ENCODE peak calls at places on chromosomes 7 and 10, in ten cellular contexts. One of them, this sample, is unnamed.

GRCh38 chr10:44004913-44005787 is 356.5 kb upstream of the ZNF32 start:
- DNase-seq in natural killer cell treated with Interleukin-12 subunit alpha and Interleukin-12 subunit beta and Interleukin-15 and Interleukin-18, amount 100 ng/mL, for 72 hours: no peak
- DNase-seq in stimulated activated CD4-positive, alpha-beta T cell treated with anti-CD3 and anti-CD28 coated beads, TNF-alpha, amount 100 ng/mL, for 1 hour: no peak
- DNase-seq in breast epithelium: no peak
- DNase-seq in PC-3: no peak
- DNase-seq in NCI-H69: no peak
- DNase-seq in NCI-H446 treated with DMSO at 0.1 percent for 48 hours: no peak
- DNase-seq in GM04504: no peak
- DNase-seq in astrocyte of the spinal cord: no peak
- DNase-seq in cardiac fibroblast: no peak
- DNase-seq in this sample: no peak

GRCh38 chr7:95631545-95631944 is 35.2 kb upstream of the PDK4 start:
- DNase-seq in natural killer cell treated with Interleukin-12 subunit alpha and Interleukin-12 subunit beta and Interleukin-15 and Interleukin-18, amount 100 ng/mL, for 72 hours: no peak
- DNase-seq in stimulated activated CD4-positive, alpha-beta T cell treated with anti-CD3 and anti-CD28 coated beads, TNF-alpha, amount 100 ng/mL, for 1 hour: no peak
- DNase-seq in breast epithelium: no peak
- DNase-seq in PC-3: peak
- DNase-seq in NCI-H69: peak
- DNase-seq in NCI-H446 treated with DMSO at 0.1 percent for 48 hours: no peak
- DNase-seq in GM04504: no peak
- DNase-seq in astrocyte of the spinal cord: peak
- DNase-seq in cardiac fibroblast: no peak
- DNase-seq in this sample: no peak

GRCh38 chr7:8109196-8110022 is 140.8 kb downstream of the GLCCI1 start:
- DNase-seq in natural killer cell treated with Interleukin-12 subunit alpha and Interleukin-12 subunit beta and Interleukin-15 and Interleukin-18, amount 100 ng/mL, for 72 hours: no peak
- DNase-seq in stimulated activated CD4-positive, alpha-beta T cell treated with anti-CD3 and anti-CD28 coated beads, TNF-alpha, amount 100 ng/mL, for 1 hour: no peak
- DNase-seq in breast epithelium: no peak
- DNase-seq in PC-3: peak
- DNase-seq in NCI-H69: no peak
- DNase-seq in NCI-H446 treated with DMSO at 0.1 percent for 48 hours: no peak
- DNase-seq in GM04504: peak
- DNase-seq in astrocyte of the spinal cord: peak
- DNase-seq in cardiac fibroblast: peak
- DNase-seq in this sample: peak

GRCh38 chr7:43337191-43337590 is 224.7 kb downstream of the HECW1 start:
- DNase-seq in natural killer cell treated with Interleukin-12 subunit alpha and Interleukin-12 subunit beta and Interleukin-15 and Interleukin-18, amount 100 ng/mL, for 72 hours: no peak
- DNase-seq in stimulated activated CD4-positive, alpha-beta T cell treated with anti-CD3 and anti-CD28 coated beads, TNF-alpha, amount 100 ng/mL, for 1 hour: no peak
- DNase-seq in breast epithelium: no peak
- DNase-seq in PC-3: no peak
- DNase-seq in NCI-H69: no peak
- DNase-seq in NCI-H446 treated with DMSO at 0.1 percent for 48 hours: no peak
- DNase-seq in GM04504: no peak
- DNase-seq in astrocyte of the spinal cord: no peak
- DNase-seq in cardiac fibroblast: no peak
- DNase-seq in this sample: no peak

GRCh38 chr10:59708816-59709471 is 706 bp downstream of the SLC16A9 start:
- DNase-seq in natural killer cell treated with Interleukin-12 subunit alpha and Interleukin-12 subunit beta and Interleukin-15 and Interleukin-18, amount 100 ng/mL, for 72 hours: no peak
- DNase-seq in stimulated activated CD4-positive, alpha-beta T cell treated with anti-CD3 and anti-CD28 coated beads, TNF-alpha, amount 100 ng/mL, for 1 hour: no peak
- DNase-seq in breast epithelium: no peak
- DNase-seq in PC-3: peak
- DNase-seq in NCI-H69: peak
- DNase-seq in NCI-H446 treated with DMSO at 0.1 percent for 48 hours: no peak
- DNase-seq in GM04504: no peak
- DNase-seq in astrocyte of the spinal cord: no peak
- DNase-seq in cardiac fibroblast: peak
- DNase-seq in this sample: no peak

GRCh38 chr7:46909601-46910051 is 672.3 kb downstream of the TNS3 start:
- DNase-seq in natural killer cell treated with Interleukin-12 subunit alpha and Interleukin-12 subunit beta and Interleukin-15 and Interleukin-18, amount 100 ng/mL, for 72 hours: no peak
- DNase-seq in stimulated activated CD4-positive, alpha-beta T cell treated with anti-CD3 and anti-CD28 coated beads, TNF-alpha, amount 100 ng/mL, for 1 hour: no peak
- DNase-seq in breast epithelium: no peak
- DNase-seq in PC-3: peak
- DNase-seq in NCI-H69: no peak
- DNase-seq in NCI-H446 treated with DMSO at 0.1 percent for 48 hours: peak
- DNase-seq in GM04504: peak
- DNase-seq in astrocyte of the spinal cord: peak
- DNase-seq in cardiac fibroblast: peak
- DNase-seq in this sample: peak

GRCh38 chr10:121036431-121036830 is 185.3 kb downstream of the WDR11 start:
- DNase-seq in natural killer cell treated with Interleukin-12 subunit alpha and Interleukin-12 subunit beta and Interleukin-15 and Interleukin-18, amount 100 ng/mL, for 72 hours: no peak
- DNase-seq in stimulated activated CD4-positive, alpha-beta T cell treated with anti-CD3 and anti-CD28 coated beads, TNF-alpha, amount 100 ng/mL, for 1 hour: no peak
- DNase-seq in breast epithelium: no peak
- DNase-seq in PC-3: no peak
- DNase-seq in NCI-H69: no peak
- DNase-seq in NCI-H446 treated with DMSO at 0.1 percent for 48 hours: peak
- DNase-seq in GM04504: no peak
- DNase-seq in astrocyte of the spinal cord: no peak
- DNase-seq in cardiac fibroblast: no peak
- DNase-seq in this sample: no peak

GRCh38 chr7:125568799-125569198 is 639.2 kb upstream of the POT1 start:
- DNase-seq in natural killer cell treated with Interleukin-12 subunit alpha and Interleukin-12 subunit beta and Interleukin-15 and Interleukin-18, amount 100 ng/mL, for 72 hours: no peak
- DNase-seq in stimulated activated CD4-positive, alpha-beta T cell treated with anti-CD3 and anti-CD28 coated beads, TNF-alpha, amount 100 ng/mL, for 1 hour: no peak
- DNase-seq in breast epithelium: no peak
- DNase-seq in PC-3: no peak
- DNase-seq in NCI-H69: no peak
- DNase-seq in NCI-H446 treated with DMSO at 0.1 percent for 48 hours: no peak
- DNase-seq in GM04504: no peak
- DNase-seq in astrocyte of the spinal cord: no peak
- DNase-seq in cardiac fibroblast: no peak
- DNase-seq in this sample: no peak

GRCh38 chr10:52232561-52233350 is 81.3 kb upstream of the DKK1 start:
- DNase-seq in natural killer cell treated with Interleukin-12 subunit alpha and Interleukin-12 subunit beta and Interleukin-15 and Interleukin-18, amount 100 ng/mL, for 72 hours: no peak
- DNase-seq in stimulated activated CD4-positive, alpha-beta T cell treated with anti-CD3 and anti-CD28 coated beads, TNF-alpha, amount 100 ng/mL, for 1 hour: no peak
- DNase-seq in breast epithelium: no peak
- DNase-seq in PC-3: peak
- DNase-seq in NCI-H69: peak
- DNase-seq in NCI-H446 treated with DMSO at 0.1 percent for 48 hours: no peak
- DNase-seq in GM04504: no peak
- DNase-seq in astrocyte of the spinal cord: no peak
- DNase-seq in cardiac fibroblast: peak
- DNase-seq in this sample: no peak

GRCh38 chr7:12729112-12729511 is 41.7 kb downstream of the ARL4A start:
- DNase-seq in natural killer cell treated with Interleukin-12 subunit alpha and Interleukin-12 subunit beta and Interleukin-15 and Interleukin-18, amount 100 ng/mL, for 72 hours: no peak
- DNase-seq in stimulated activated CD4-positive, alpha-beta T cell treated with anti-CD3 and anti-CD28 coated beads, TNF-alpha, amount 100 ng/mL, for 1 hour: no peak
- DNase-seq in breast epithelium: peak
- DNase-seq in PC-3: peak
- DNase-seq in NCI-H69: peak
- DNase-seq in NCI-H446 treated with DMSO at 0.1 percent for 48 hours: peak
- DNase-seq in GM04504: no peak
- DNase-seq in astrocyte of the spinal cord: peak
- DNase-seq in cardiac fibroblast: peak
- DNase-seq in this sample: no peak

GRCh38 chr7:121107923-121108498 is 119.5 kb downstream of the CPED1 start:
- DNase-seq in natural killer cell treated with Interleukin-12 subunit alpha and Interleukin-12 subunit beta and Interleukin-15 and Interleukin-18, amount 100 ng/mL, for 72 hours: no peak
- DNase-seq in stimulated activated CD4-positive, alpha-beta T cell treated with anti-CD3 and anti-CD28 coated beads, TNF-alpha, amount 100 ng/mL, for 1 hour: no peak
- DNase-seq in breast epithelium: no peak
- DNase-seq in PC-3: peak
- DNase-seq in NCI-H69: peak
- DNase-seq in NCI-H446 treated with DMSO at 0.1 percent for 48 hours: peak
- DNase-seq in GM04504: peak
- DNase-seq in astrocyte of the spinal cord: peak
- DNase-seq in cardiac fibroblast: peak
- DNase-seq in this sample: no peak

GRCh38 chr10:17175551-17175950 is 25.9 kb downstream of the TRDMT1 start:
- DNase-seq in natural killer cell treated with Interleukin-12 subunit alpha and Interleukin-12 subunit beta and Interleukin-15 and Interleukin-18, amount 100 ng/mL, for 72 hours: no peak
- DNase-seq in stimulated activated CD4-positive, alpha-beta T cell treated with anti-CD3 and anti-CD28 coated beads, TNF-alpha, amount 100 ng/mL, for 1 hour: no peak
- DNase-seq in breast epithelium: no peak
- DNase-seq in PC-3: no peak
- DNase-seq in NCI-H69: no peak
- DNase-seq in NCI-H446 treated with DMSO at 0.1 percent for 48 hours: no peak
- DNase-seq in GM04504: peak
- DNase-seq in astrocyte of the spinal cord: peak
- DNase-seq in cardiac fibroblast: peak
- DNase-seq in this sample: no peak

GRCh38 chr10:30827531-30828120 is 198.1 kb upstream of the LYZL2 start:
- DNase-seq in natural killer cell treated with Interleukin-12 subunit alpha and Interleukin-12 subunit beta and Interleukin-15 and Interleukin-18, amount 100 ng/mL, for 72 hours: no peak
- DNase-seq in stimulated activated CD4-positive, alpha-beta T cell treated with anti-CD3 and anti-CD28 coated beads, TNF-alpha, amount 100 ng/mL, for 1 hour: no peak
- DNase-seq in breast epithelium: no peak
- DNase-seq in PC-3: no peak
- DNase-seq in NCI-H69: no peak
- DNase-seq in NCI-H446 treated with DMSO at 0.1 percent for 48 hours: no peak
- DNase-seq in GM04504: no peak
- DNase-seq in astrocyte of the spinal cord: peak
- DNase-seq in cardiac fibroblast: peak
- DNase-seq in this sample: peak

GRCh38 chr7:27179030-27179429 is 4.9 kb upstream of the HOXA10 start:
- DNase-seq in natural killer cell treated with Interleukin-12 subunit alpha and Interleukin-12 subunit beta and Interleukin-15 and Interleukin-18, amount 100 ng/mL, for 72 hours: no peak
- DNase-seq in stimulated activated CD4-positive, alpha-beta T cell treated with anti-CD3 and anti-CD28 coated beads, TNF-alpha, amount 100 ng/mL, for 1 hour: no peak
- DNase-seq in breast epithelium: no peak
- DNase-seq in PC-3: no peak
- DNase-seq in NCI-H69: no peak
- DNase-seq in NCI-H446 treated with DMSO at 0.1 percent for 48 hours: no peak
- DNase-seq in GM04504: no peak
- DNase-seq in astrocyte of the spinal cord: no peak
- DNase-seq in cardiac fibroblast: no peak
- DNase-seq in this sample: no peak

GRCh38 chr7:50300336-50300735 is 4.2 kb upstream of the IKZF1 start:
- DNase-seq in natural killer cell treated with Interleukin-12 subunit alpha and Interleukin-12 subunit beta and Interleukin-15 and Interleukin-18, amount 100 ng/mL, for 72 hours: no peak
- DNase-seq in stimulated activated CD4-positive, alpha-beta T cell treated with anti-CD3 and anti-CD28 coated beads, TNF-alpha, amount 100 ng/mL, for 1 hour: no peak
- DNase-seq in breast epithelium: no peak
- DNase-seq in PC-3: no peak
- DNase-seq in NCI-H69: no peak
- DNase-seq in NCI-H446 treated with DMSO at 0.1 percent for 48 hours: no peak
- DNase-seq in GM04504: no peak
- DNase-seq in astrocyte of the spinal cord: no peak
- DNase-seq in cardiac fibroblast: no peak
- DNase-seq in this sample: no peak

GRCh38 chr10:6140141-6140841 is 51.5 kb downstream of the RBM17 start:
- DNase-seq in natural killer cell treated with Interleukin-12 subunit alpha and Interleukin-12 subunit beta and Interleukin-15 and Interleukin-18, amount 100 ng/mL, for 72 hours: no peak
- DNase-seq in stimulated activated CD4-positive, alpha-beta T cell treated with anti-CD3 and anti-CD28 coated beads, TNF-alpha, amount 100 ng/mL, for 1 hour: no peak
- DNase-seq in breast epithelium: no peak
- DNase-seq in PC-3: no peak
- DNase-seq in NCI-H69: peak
- DNase-seq in NCI-H446 treated with DMSO at 0.1 percent for 48 hours: no peak
- DNase-seq in GM04504: no peak
- DNase-seq in astrocyte of the spinal cord: no peak
- DNase-seq in cardiac fibroblast: no peak
- DNase-seq in this sample: no peak

GRCh38 chr7:479115-479947 is 40.3 kb downstream of the PDGFA start:
- DNase-seq in natural killer cell treated with Interleukin-12 subunit alpha and Interleukin-12 subunit beta and Interleukin-15 and Interleukin-18, amount 100 ng/mL, for 72 hours: no peak
- DNase-seq in stimulated activated CD4-positive, alpha-beta T cell treated with anti-CD3 and anti-CD28 coated beads, TNF-alpha, amount 100 ng/mL, for 1 hour: no peak
- DNase-seq in breast epithelium: no peak
- DNase-seq in PC-3: no peak
- DNase-seq in NCI-H69: no peak
- DNase-seq in NCI-H446 treated with DMSO at 0.1 percent for 48 hours: no peak
- DNase-seq in GM04504: peak
- DNase-seq in astrocyte of the spinal cord: no peak
- DNase-seq in cardiac fibroblast: no peak
- DNase-seq in this sample: no peak

GRCh38 chr10:61975107-61975932 is 73.8 kb downstream of the ARID5B start:
- DNase-seq in natural killer cell treated with Interleukin-12 subunit alpha and Interleukin-12 subunit beta and Interleukin-15 and Interleukin-18, amount 100 ng/mL, for 72 hours: no peak
- DNase-seq in stimulated activated CD4-positive, alpha-beta T cell treated with anti-CD3 and anti-CD28 coated beads, TNF-alpha, amount 100 ng/mL, for 1 hour: no peak
- DNase-seq in breast epithelium: no peak
- DNase-seq in PC-3: peak
- DNase-seq in NCI-H69: peak
- DNase-seq in NCI-H446 treated with DMSO at 0.1 percent for 48 hours: peak
- DNase-seq in GM04504: peak
- DNase-seq in astrocyte of the spinal cord: peak
- DNase-seq in cardiac fibroblast: peak
- DNase-seq in this sample: peak

GRCh38 chr10:72567421-72567820 is 58.5 kb downstream of the MICU1 start:
- DNase-seq in natural killer cell treated with Interleukin-12 subunit alpha and Interleukin-12 subunit beta and Interleukin-15 and Interleukin-18, amount 100 ng/mL, for 72 hours: no peak
- DNase-seq in stimulated activated CD4-positive, alpha-beta T cell treated with anti-CD3 and anti-CD28 coated beads, TNF-alpha, amount 100 ng/mL, for 1 hour: no peak
- DNase-seq in breast epithelium: no peak
- DNase-seq in PC-3: peak
- DNase-seq in NCI-H69: no peak
- DNase-seq in NCI-H446 treated with DMSO at 0.1 percent for 48 hours: no peak
- DNase-seq in GM04504: no peak
- DNase-seq in astrocyte of the spinal cord: peak
- DNase-seq in cardiac fibroblast: peak
- DNase-seq in this sample: no peak

GRCh38 chr7:41573881-41574280 is 129.0 kb downstream of the INHBA start:
- DNase-seq in natural killer cell treated with Interleukin-12 subunit alpha and Interleukin-12 subunit beta and Interleukin-15 and Interleukin-18, amount 100 ng/mL, for 72 hours: no peak
- DNase-seq in stimulated activated CD4-positive, alpha-beta T cell treated with anti-CD3 and anti-CD28 coated beads, TNF-alpha, amount 100 ng/mL, for 1 hour: no peak
- DNase-seq in breast epithelium: no peak
- DNase-seq in PC-3: peak
- DNase-seq in NCI-H69: no peak
- DNase-seq in NCI-H446 treated with DMSO at 0.1 percent for 48 hours: no peak
- DNase-seq in GM04504: no peak
- DNase-seq in astrocyte of the spinal cord: no peak
- DNase-seq in cardiac fibroblast: peak
- DNase-seq in this sample: no peak

GRCh38 chr7:3482147-3482921 is 181.3 kb downstream of the SDK1 start:
- DNase-seq in natural killer cell treated with Interleukin-12 subunit alpha and Interleukin-12 subunit beta and Interleukin-15 and Interleukin-18, amount 100 ng/mL, for 72 hours: no peak
- DNase-seq in stimulated activated CD4-positive, alpha-beta T cell treated with anti-CD3 and anti-CD28 coated beads, TNF-alpha, amount 100 ng/mL, for 1 hour: no peak
- DNase-seq in breast epithelium: no peak
- DNase-seq in PC-3: peak
- DNase-seq in NCI-H69: peak
- DNase-seq in NCI-H446 treated with DMSO at 0.1 percent for 48 hours: no peak
- DNase-seq in GM04504: no peak
- DNase-seq in astrocyte of the spinal cord: peak
- DNase-seq in cardiac fibroblast: peak
- DNase-seq in this sample: no peak

GRCh38 chr7:140213684-140214074 is 36.9 kb upstream of the KDM7A start:
- DNase-seq in natural killer cell treated with Interleukin-12 subunit alpha and Interleukin-12 subunit beta and Interleukin-15 and Interleukin-18, amount 100 ng/mL, for 72 hours: no peak
- DNase-seq in stimulated activated CD4-positive, alpha-beta T cell treated with anti-CD3 and anti-CD28 coated beads, TNF-alpha, amount 100 ng/mL, for 1 hour: no peak
- DNase-seq in breast epithelium: no peak
- DNase-seq in PC-3: no peak
- DNase-seq in NCI-H69: no peak
- DNase-seq in NCI-H446 treated with DMSO at 0.1 percent for 48 hours: no peak
- DNase-seq in GM04504: no peak
- DNase-seq in astrocyte of the spinal cord: no peak
- DNase-seq in cardiac fibroblast: peak
- DNase-seq in this sample: no peak

GRCh38 chr10:511849-512191 is 177.6 kb downstream of the DIP2C start:
- DNase-seq in natural killer cell treated with Interleukin-12 subunit alpha and Interleukin-12 subunit beta and Interleukin-15 and Interleukin-18, amount 100 ng/mL, for 72 hours: no peak
- DNase-seq in stimulated activated CD4-positive, alpha-beta T cell treated with anti-CD3 and anti-CD28 coated beads, TNF-alpha, amount 100 ng/mL, for 1 hour: no peak
- DNase-seq in breast epithelium: peak
- DNase-seq in PC-3: no peak
- DNase-seq in NCI-H69: no peak
- DNase-seq in NCI-H446 treated with DMSO at 0.1 percent for 48 hours: no peak
- DNase-seq in GM04504: no peak
- DNase-seq in astrocyte of the spinal cord: no peak
- DNase-seq in cardiac fibroblast: no peak
- DNase-seq in this sample: no peak

GRCh38 chr10:69232736-69233135 is 12.6 kb downstream of the HKDC1 start:
- DNase-seq in natural killer cell treated with Interleukin-12 subunit alpha and Interleukin-12 subunit beta and Interleukin-15 and Interleukin-18, amount 100 ng/mL, for 72 hours: peak
- DNase-seq in stimulated activated CD4-positive, alpha-beta T cell treated with anti-CD3 and anti-CD28 coated beads, TNF-alpha, amount 100 ng/mL, for 1 hour: no peak
- DNase-seq in breast epithelium: no peak
- DNase-seq in PC-3: no peak
- DNase-seq in NCI-H69: no peak
- DNase-seq in NCI-H446 treated with DMSO at 0.1 percent for 48 hours: no peak
- DNase-seq in GM04504: no peak
- DNase-seq in astrocyte of the spinal cord: no peak
- DNase-seq in cardiac fibroblast: no peak
- DNase-seq in this sample: no peak

GRCh38 chr7:132434041-132434440 is 142.2 kb downstream of the PLXNA4 start:
- DNase-seq in natural killer cell treated with Interleukin-12 subunit alpha and Interleukin-12 subunit beta and Interleukin-15 and Interleukin-18, amount 100 ng/mL, for 72 hours: no peak
- DNase-seq in stimulated activated CD4-positive, alpha-beta T cell treated with anti-CD3 and anti-CD28 coated beads, TNF-alpha, amount 100 ng/mL, for 1 hour: no peak
- DNase-seq in breast epithelium: no peak
- DNase-seq in PC-3: no peak
- DNase-seq in NCI-H69: no peak
- DNase-seq in NCI-H446 treated with DMSO at 0.1 percent for 48 hours: no peak
- DNase-seq in GM04504: no peak
- DNase-seq in astrocyte of the spinal cord: no peak
- DNase-seq in cardiac fibroblast: no peak
- DNase-seq in this sample: no peak

GRCh38 chr7:127844707-127845331 is 186.4 kb downstream of the LRRC4 start:
- DNase-seq in natural killer cell treated with Interleukin-12 subunit alpha and Interleukin-12 subunit beta and Interleukin-15 and Interleukin-18, amount 100 ng/mL, for 72 hours: no peak
- DNase-seq in stimulated activated CD4-positive, alpha-beta T cell treated with anti-CD3 and anti-CD28 coated beads, TNF-alpha, amount 100 ng/mL, for 1 hour: no peak
- DNase-seq in breast epithelium: no peak
- DNase-seq in PC-3: peak
- DNase-seq in NCI-H69: peak
- DNase-seq in NCI-H446 treated with DMSO at 0.1 percent for 48 hours: peak
- DNase-seq in GM04504: no peak
- DNase-seq in astrocyte of the spinal cord: peak
- DNase-seq in cardiac fibroblast: peak
- DNase-seq in this sample: no peak

GRCh38 chr7:157386979-157387800 is 50.4 kb downstream of the DNAJB6 start:
- DNase-seq in natural killer cell treated with Interleukin-12 subunit alpha and Interleukin-12 subunit beta and Interleukin-15 and Interleukin-18, amount 100 ng/mL, for 72 hours: peak
- DNase-seq in stimulated activated CD4-positive, alpha-beta T cell treated with anti-CD3 and anti-CD28 coated beads, TNF-alpha, amount 100 ng/mL, for 1 hour: peak
- DNase-seq in breast epithelium: peak
- DNase-seq in PC-3: peak
- DNase-seq in NCI-H69: peak
- DNase-seq in NCI-H446 treated with DMSO at 0.1 percent for 48 hours: no peak
- DNase-seq in GM04504: no peak
- DNase-seq in astrocyte of the spinal cord: peak
- DNase-seq in cardiac fibroblast: peak
- DNase-seq in this sample: peak

GRCh38 chr7:16697507-16698199 is 51.7 kb downstream of the BZW2 start:
- DNase-seq in natural killer cell treated with Interleukin-12 subunit alpha and Interleukin-12 subunit beta and Interleukin-15 and Interleukin-18, amount 100 ng/mL, for 72 hours: no peak
- DNase-seq in stimulated activated CD4-positive, alpha-beta T cell treated with anti-CD3 and anti-CD28 coated beads, TNF-alpha, amount 100 ng/mL, for 1 hour: no peak
- DNase-seq in breast epithelium: no peak
- DNase-seq in PC-3: no peak
- DNase-seq in NCI-H69: no peak
- DNase-seq in NCI-H446 treated with DMSO at 0.1 percent for 48 hours: no peak
- DNase-seq in GM04504: no peak
- DNase-seq in astrocyte of the spinal cord: no peak
- DNase-seq in cardiac fibroblast: peak
- DNase-seq in this sample: no peak

This sample was measured in skeletal muscle cell.